ENCODE peak calls at places on chromosomes 6 and 20, in four cellular contexts. One of them, this sample, is unnamed.

GRCh38 chr20:64167676-64168075 is 3.4 kb downstream of the MYT1 start:
- DNase-seq in K562: no peak
- DNase-seq in endothelial cell of umbilical vein: no peak
- DNase-seq in GM12878: no peak
- DNase-seq in this sample: no peak

GRCh38 chr6:9766240-9766915 is 648.5 kb downstream of the TFAP2A start:
- DNase-seq in K562: no peak
- DNase-seq in endothelial cell of umbilical vein: peak
- DNase-seq in GM12878: peak
- DNase-seq in this sample: peak

GRCh38 chr6:117448011-117448410 is 22.3 kb upstream of the ROS1 start:
- DNase-seq in K562: no peak
- DNase-seq in GM12878: no peak
- DNase-seq in endothelial cell of umbilical vein: no peak
- DNase-seq in this sample: no peak

GRCh38 chr20:60863548-60863947 is 388.5 kb upstream of the CDH4 start:
- DNase-seq in endothelial cell of umbilical vein: no peak
- DNase-seq in GM12878: no peak
- DNase-seq in K562: no peak
- DNase-seq in this sample: no peak

GRCh38 chr20:57698191-57698866 is 11.5 kb downstream of the PMEPA1 start:
- DNase-seq in GM12878: no peak
- DNase-seq in endothelial cell of umbilical vein: peak
- DNase-seq in K562: no peak
- DNase-seq in this sample: peak

GRCh38 chr6:108194503-108194902 is 28.7 kb downstream of the NR2E1 start:
- DNase-seq in GM12878: no peak
- DNase-seq in K562: peak
- DNase-seq in endothelial cell of umbilical vein: no peak
- DNase-seq in this sample: no peak

GRCh38 chr6:2791124-2792050 is 26.2 kb downstream of the WRNIP1 start:
- DNase-seq in K562: peak
- DNase-seq in endothelial cell of umbilical vein: peak
- DNase-seq in GM12878: peak
- DNase-seq in this sample: peak

GRCh38 chr6:136822051-136822378 is 377 bp upstream of the PEX7 start:
- DNase-seq in GM12878: no peak
- DNase-seq in K562: no peak
- DNase-seq in endothelial cell of umbilical vein: no peak
- DNase-seq in this sample: peak

GRCh38 chr20:3270051-3270450 is 31.1 kb upstream of the SLC4A11 start:
- DNase-seq in K562: no peak
- DNase-seq in endothelial cell of umbilical vein: no peak
- DNase-seq in GM12878: no peak
- DNase-seq in this sample: no peak

GRCh38 chr20:51100617-51101016 is 77.7 kb upstream of the KCNG1 start:
- DNase-seq in K562: no peak
- DNase-seq in GM12878: no peak
- DNase-seq in endothelial cell of umbilical vein: no peak
- DNase-seq in this sample: no peak
- TF ChIP-seq FOS in K562: no peak
- TF ChIP-seq FOS in GM12878: no peak
- TF ChIP-seq FOS in endothelial cell of umbilical vein: no peak
- TF ChIP-seq FOS in this sample: no peak

DNA sequence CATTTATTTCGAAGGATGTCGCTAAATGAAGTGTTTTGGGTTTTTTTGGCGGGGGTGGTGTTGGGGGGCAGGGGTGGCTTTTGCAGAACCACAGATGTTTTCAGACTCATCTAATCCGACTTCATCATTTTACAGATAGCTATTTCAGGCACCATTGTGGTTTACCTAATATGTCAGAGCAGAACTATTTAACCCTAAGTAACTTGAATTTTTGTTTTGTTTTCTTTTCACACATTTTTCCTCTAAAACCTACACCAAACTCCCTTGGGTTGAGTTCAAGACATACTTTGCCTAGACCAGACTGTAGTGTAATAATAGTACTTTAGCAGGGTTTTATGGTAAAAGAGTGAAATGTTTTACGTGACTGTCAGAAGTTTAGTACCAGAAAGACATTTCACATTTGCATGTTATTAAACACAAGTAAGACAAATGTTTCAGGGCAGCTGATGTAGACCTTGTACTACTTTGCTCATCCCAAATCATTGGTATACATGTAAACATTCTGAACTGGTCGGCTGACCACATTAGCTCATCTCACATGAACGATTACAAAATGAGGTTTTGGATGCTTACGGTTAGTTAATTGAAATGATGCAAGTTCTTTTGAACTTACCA is 37.7 kb downstream of the MAP3K4 start:
- DNase-seq in endothelial cell of umbilical vein: no peak
- DNase-seq in GM12878: peak
- DNase-seq in K562: no peak
- DNase-seq in this sample: peak
- TF ChIP-seq FOS in endothelial cell of umbilical vein: no peak
- TF ChIP-seq FOS in GM12878: no peak
- TF ChIP-seq FOS in K562: no peak
- TF ChIP-seq FOS in this sample: no peak

GRCh38 chr6:165701564-165702354 is 38.7 kb upstream of the PDE10A start:
- DNase-seq in endothelial cell of umbilical vein: no peak
- DNase-seq in K562: no peak
- DNase-seq in GM12878: no peak
- DNase-seq in this sample: no peak

GRCh38 chr6:165701005-165701404 is 38.0 kb upstream of the PDE10A start:
- DNase-seq in endothelial cell of umbilical vein: no peak
- DNase-seq in GM12878: no peak
- DNase-seq in K562: no peak
- DNase-seq in this sample: peak

GRCh38 chr6:165697171-165697570 is 34.1 kb upstream of the PDE10A start:
- DNase-seq in K562: no peak
- DNase-seq in GM12878: no peak
- DNase-seq in endothelial cell of umbilical vein: peak
- DNase-seq in this sample: no peak

GRCh38 chr6:165695736-165696515 is 32.9 kb upstream of the PDE10A start:
- DNase-seq in K562: no peak
- DNase-seq in endothelial cell of umbilical vein: no peak
- DNase-seq in GM12878: no peak
- DNase-seq in this sample: no peak

GRCh38 chr6:165698868-165699267 is 35.8 kb upstream of the PDE10A start:
- DNase-seq in GM12878: no peak
- DNase-seq in endothelial cell of umbilical vein: no peak
- DNase-seq in K562: no peak
- DNase-seq in this sample: no peak
- TF ChIP-seq FOS in GM12878: no peak
- TF ChIP-seq FOS in endothelial cell of umbilical vein: no peak
- TF ChIP-seq FOS in K562: no peak
- TF ChIP-seq FOS in this sample: no peak

GRCh38 chr20:11952621-11953020 is 34.9 kb downstream of the BTBD3 start:
- DNase-seq in K562: no peak
- DNase-seq in GM12878: no peak
- DNase-seq in endothelial cell of umbilical vein: no peak
- DNase-seq in this sample: peak
- TF ChIP-seq FOS in K562: no peak
- TF ChIP-seq FOS in GM12878: no peak
- TF ChIP-seq FOS in endothelial cell of umbilical vein: no peak
- TF ChIP-seq FOS in this sample: no peak

GRCh38 chr20:4866429-4866828 is 134.9 kb downstream of the SLC23A2 start:
- DNase-seq in K562: no peak
- DNase-seq in endothelial cell of umbilical vein: no peak
- DNase-seq in GM12878: no peak
- DNase-seq in this sample: no peak
- TF ChIP-seq FOS in K562: no peak
- TF ChIP-seq FOS in endothelial cell of umbilical vein: no peak
- TF ChIP-seq FOS in GM12878: no peak
- TF ChIP-seq FOS in this sample: no peak

DNA sequence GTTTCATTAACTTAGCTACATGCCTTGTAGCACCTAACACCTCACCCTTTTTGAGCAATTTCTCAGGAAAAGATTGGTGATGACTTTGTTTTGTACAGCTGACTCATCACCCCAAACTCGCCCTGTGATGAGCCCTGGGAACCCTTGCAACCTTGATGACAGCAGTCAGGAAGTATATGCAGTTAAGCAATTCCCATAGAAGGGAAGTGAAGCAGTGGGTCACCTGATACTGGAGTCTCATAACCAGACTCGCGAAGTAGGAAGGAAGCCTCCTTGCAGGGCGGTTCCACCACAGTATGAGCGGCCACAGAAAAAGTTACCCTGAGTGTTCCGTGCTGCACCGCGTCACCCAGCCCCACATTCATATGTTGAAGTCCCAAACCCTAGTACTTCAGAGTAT is 82.0 kb upstream of the EDN1 start:
- DNase-seq in endothelial cell of umbilical vein: peak
- DNase-seq in GM12878: no peak
- DNase-seq in K562: no peak
- DNase-seq in this sample: peak
- TF ChIP-seq FOS in endothelial cell of umbilical vein: no peak
- TF ChIP-seq FOS in GM12878: no peak
- TF ChIP-seq FOS in K562: no peak
- TF ChIP-seq FOS in this sample: no peak

GRCh38 chr6:73391735-73392134 is 2.9 kb upstream of the DDX43 start:
- DNase-seq in endothelial cell of umbilical vein: no peak
- DNase-seq in GM12878: no peak
- DNase-seq in K562: no peak
- DNase-seq in this sample: no peak

GRCh38 chr6:73395875-73396274 is 1.2 kb downstream of the DDX43 start:
- DNase-seq in endothelial cell of umbilical vein: no peak
- DNase-seq in GM12878: no peak
- DNase-seq in K562: no peak
- DNase-seq in this sample: no peak

GRCh38 chr6:73389854-73390253 is 4.8 kb upstream of the DDX43 start:
- DNase-seq in K562: no peak
- DNase-seq in GM12878: no peak
- DNase-seq in endothelial cell of umbilical vein: no peak
- DNase-seq in this sample: no peak

GRCh38 chr6:73394577-73395354 is at the start of gene DDX43:
- DNase-seq in endothelial cell of umbilical vein: peak
- DNase-seq in K562: no peak
- DNase-seq in GM12878: no peak
- DNase-seq in this sample: no peak

DNA sequence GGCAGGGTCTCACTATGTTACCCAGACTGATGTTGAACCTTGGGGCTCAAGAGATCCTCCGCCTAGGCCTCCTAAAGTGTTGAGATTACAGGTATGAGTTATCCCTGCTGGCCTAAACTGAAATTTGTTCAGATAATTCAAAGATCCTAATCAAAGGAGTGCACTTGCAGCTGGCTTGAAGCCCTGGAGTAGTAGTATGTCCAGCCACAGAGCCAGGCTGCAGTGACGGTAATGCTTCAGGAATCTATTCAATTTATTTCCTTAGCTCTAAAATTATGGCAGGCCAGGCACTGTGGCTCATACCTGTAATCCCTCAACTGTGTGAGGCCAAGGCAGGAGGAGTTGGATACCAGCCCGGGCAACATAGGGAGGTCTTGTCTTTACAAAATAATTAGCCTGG is 1.4 kb upstream of the DDX43 start:
- DNase-seq in GM12878: no peak
- DNase-seq in K562: no peak
- DNase-seq in endothelial cell of umbilical vein: no peak
- DNase-seq in this sample: peak
- TF ChIP-seq FOS in GM12878: no peak
- TF ChIP-seq FOS in K562: no peak
- TF ChIP-seq FOS in endothelial cell of umbilical vein: no peak
- TF ChIP-seq FOS in this sample: no peak

This sample was measured in IMR-90.